ENCODE peak calls at places on chromosomes 6 and 20, in five cellular contexts. M, L, K, I and Z are unnamed samples. For H3K27me3, the result is how much of the 10 kb centered on the place peaks cover.

GRCh38 chr6:7140631-7141366 is 33.0 kb downstream of the RREB1 start:
- DNase-seq in I (peak), K (peak), L (peak), M (peak), Z (peak)

GRCh38 chr6:90701146-90701781 is 114.4 kb upstream of the MAP3K7 start:
- DNase-seq in M (no peak), I (peak), K (no peak), L (no peak), Z (no peak)

GRCh38 chr20:35497780-35498189 is 31.7 kb downstream of the C20orf173 start:
- DNase-seq in M (no peak), L (no peak), I (no peak), K (no peak), Z (peak)

GRCh38 chr6:12060780-12061619 is 48.9 kb downstream of the HIVEP1 start:
- DNase-seq in L (no peak), I (peak), K (peak), M (no peak), Z (no peak)

GRCh38 chr6:109690373-109690739 is 646 bp downstream of the AK9 start:
- DNase-seq in I (no peak), K (peak), L (peak), M (no peak), Z (no peak)

GRCh38 chr6:132712366-132712765 is 1.5 kb downstream of the VNN1 start:
- DNase-seq in I (no peak), L (no peak), M (peak), K (no peak), Z (no peak)

GRCh38 chr6:56724455-56724854 is 81.8 kb upstream of the DST start:
- DNase-seq in M (no peak), L (no peak), I (no peak), K (no peak), Z (no peak)

GRCh38 chr6:52403627-52404026 is 16.5 kb upstream of the EFHC1 start:
- DNase-seq in K (peak), M (no peak), I (no peak), L (peak), Z (no peak)

GRCh38 chr20:51634257-51634656 is 91.7 kb upstream of the NFATC2 start:
- DNase-seq in M (no peak), L (no peak), I (no peak), K (no peak), Z (no peak)

GRCh38 chr6:129432738-129433137 is 277.2 kb downstream of the ARHGAP18 start:
- DNase-seq in K (no peak), M (no peak), L (no peak), I (no peak), Z (no peak)

GRCh38 chr20:54351371-54352136 is 123.8 kb upstream of the DOK5 start:
- DNase-seq in K (no peak), L (no peak), M (no peak), I (no peak), Z (no peak)

GRCh38 chr6:63584125-63584514 is 11.8 kb downstream of the LOC128125822 start:
- DNase-seq in I (no peak), K (no peak), L (no peak), M (no peak), Z (no peak)

GRCh38 chr6:63581355-63581998 is 9.2 kb downstream of the LOC128125822 start:
- DNase-seq in L (no peak), I (no peak), K (no peak), M (no peak), Z (no peak)

GRCh38 chr6:63584566-63584965 is 12.3 kb downstream of the LOC128125822 start:
- DNase-seq in L (no peak), K (no peak), M (no peak), I (no peak), Z (no peak)

GRCh38 chr6:63580704-63580961 is 8.4 kb downstream of the LOC128125822 start:
- DNase-seq in K (no peak), M (no peak), I (no peak), L (no peak), Z (no peak)

DNA sequence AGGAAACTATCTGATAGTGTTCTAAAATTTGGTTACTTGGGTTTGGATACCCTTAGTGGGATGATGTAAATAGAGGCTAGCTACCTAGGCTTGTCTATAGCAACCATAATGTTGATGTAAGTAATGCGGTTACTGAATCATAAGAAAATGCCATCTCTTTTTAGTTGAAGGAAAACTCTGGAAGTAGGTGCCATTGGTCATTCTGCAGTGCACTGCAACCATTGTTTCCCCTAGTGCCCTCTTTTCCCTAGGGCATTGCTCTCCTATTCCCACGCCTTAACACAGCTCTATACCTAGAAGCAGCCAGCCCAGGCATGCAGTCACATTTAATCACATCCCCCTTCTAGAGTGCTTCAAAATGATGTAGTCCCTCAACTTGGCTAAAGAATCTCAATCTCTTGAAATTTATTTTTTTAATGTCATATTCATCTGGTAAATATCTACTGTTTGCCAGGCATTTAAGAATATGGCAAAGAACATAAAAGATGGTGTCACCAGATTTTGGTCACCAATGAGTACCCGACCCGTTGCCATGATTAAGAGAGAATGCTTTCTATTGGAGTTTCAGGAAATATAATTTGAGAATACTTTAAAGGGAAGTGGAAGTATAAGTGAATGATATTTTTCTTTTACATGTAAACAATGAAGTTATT is 10.4 kb downstream of the LOC128125822 start:
- DNase-seq in I (no peak), M (no peak), L (no peak), K (no peak), Z (no peak)
- TF ChIP-seq POLR2AphosphoS5 in I (no peak), M (no peak), L (no peak), K (peak), Z (no peak)

GRCh38 chr6:28816909-28817807 is 106.6 kb downstream of the TRIM27 start:
- DNase-seq in I (no peak), L (no peak), M (peak), K (no peak), Z (no peak)
- H3K27me3 ChIP-seq in I (under half), L (under half), M (half or more), K (half or more), Z (under half)

GRCh38 chr6:122049341-122049740 is 350.1 kb upstream of the HSF2 start:
- DNase-seq in K (no peak), I (no peak), M (no peak), L (peak), Z (no peak)
- TF ChIP-seq POLR2AphosphoS5 in K (no peak), I (no peak), M (no peak), L (no peak), Z (no peak)

GRCh38 chr6:32087574-32088486 is 21.3 kb downstream of the TNXB start:
- DNase-seq in L (peak), K (peak), I (peak), M (peak), Z (peak)
- H3K27me3 ChIP-seq in L (under half), K (under half), I (under half), M (under half), Z (under half)

DNA sequence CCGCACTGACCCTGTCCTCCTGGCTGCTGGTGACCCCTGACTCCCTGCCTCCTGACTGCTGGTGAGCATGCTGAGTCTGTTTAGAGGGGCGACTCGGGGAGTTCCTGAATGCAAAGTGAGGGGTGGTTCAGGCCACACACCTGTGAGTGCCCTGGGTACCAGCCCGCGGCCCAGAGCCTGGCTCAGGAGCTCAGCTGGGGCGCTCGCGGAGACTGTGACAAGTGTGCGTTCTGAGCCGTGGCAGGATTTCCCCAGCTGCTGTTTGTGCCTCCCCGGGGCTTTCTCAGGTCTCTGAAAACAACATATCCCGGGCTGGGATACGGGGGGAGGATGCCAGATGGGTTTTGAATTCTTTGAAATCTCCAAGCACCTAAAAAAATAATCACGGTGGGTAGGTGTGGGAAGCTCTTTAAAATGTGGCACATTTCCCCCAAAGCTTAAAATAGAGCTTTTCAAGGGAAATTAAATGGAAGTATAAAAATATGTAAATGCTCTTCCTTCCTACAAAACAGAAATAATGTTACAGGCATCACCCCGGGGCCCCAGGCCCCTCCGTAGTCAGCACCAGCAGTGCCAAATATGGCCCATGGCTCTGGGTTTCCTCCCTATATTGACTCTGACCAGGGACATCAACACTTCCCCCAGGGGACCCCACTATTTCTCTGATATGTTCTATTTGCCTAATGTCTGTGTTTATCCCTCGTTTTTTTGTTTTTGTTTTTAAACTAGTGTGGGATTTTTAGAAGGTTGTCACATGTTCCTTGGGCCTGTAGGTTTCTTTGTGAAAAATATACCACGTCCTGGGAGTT is 49.9 kb upstream of the TAGAP start:
- DNase-seq in I (no peak), L (no peak), K (no peak), M (no peak), Z (no peak)
- TF ChIP-seq POLR2AphosphoS5 in I (no peak), L (no peak), K (no peak), M (no peak), Z (no peak)

DNA sequence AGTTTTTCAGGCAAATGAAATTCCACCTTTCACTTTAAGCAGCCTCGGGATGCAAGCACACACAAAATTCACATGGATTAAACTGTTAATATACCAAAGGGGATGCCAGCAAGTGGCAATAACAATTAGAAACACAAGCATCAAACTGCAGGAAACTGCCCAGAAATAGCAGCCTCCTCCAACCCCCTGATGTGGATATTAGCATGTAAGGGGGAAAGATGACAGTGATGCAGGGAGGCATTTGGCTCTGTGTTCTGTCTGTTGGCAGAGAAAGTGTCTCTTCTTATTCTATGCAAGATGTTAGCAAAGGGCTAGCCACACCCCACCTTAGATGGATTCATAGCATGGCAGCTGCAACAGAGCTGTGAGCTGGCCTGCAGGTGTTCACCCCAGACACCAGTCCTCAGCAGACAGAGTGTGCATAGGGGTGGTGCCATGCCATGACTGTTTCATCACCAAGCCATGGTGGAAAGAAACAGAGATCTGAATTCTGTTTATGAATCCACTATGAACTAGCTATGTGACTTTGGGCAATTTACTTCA is 38.0 kb downstream of the SCP2D1 start:
- DNase-seq in M (no peak), K (no peak), I (no peak), L (no peak), Z (peak)
- H3K27me3 ChIP-seq in M (under half), K (under half), I (under half), L (under half), Z (under half)

DNA sequence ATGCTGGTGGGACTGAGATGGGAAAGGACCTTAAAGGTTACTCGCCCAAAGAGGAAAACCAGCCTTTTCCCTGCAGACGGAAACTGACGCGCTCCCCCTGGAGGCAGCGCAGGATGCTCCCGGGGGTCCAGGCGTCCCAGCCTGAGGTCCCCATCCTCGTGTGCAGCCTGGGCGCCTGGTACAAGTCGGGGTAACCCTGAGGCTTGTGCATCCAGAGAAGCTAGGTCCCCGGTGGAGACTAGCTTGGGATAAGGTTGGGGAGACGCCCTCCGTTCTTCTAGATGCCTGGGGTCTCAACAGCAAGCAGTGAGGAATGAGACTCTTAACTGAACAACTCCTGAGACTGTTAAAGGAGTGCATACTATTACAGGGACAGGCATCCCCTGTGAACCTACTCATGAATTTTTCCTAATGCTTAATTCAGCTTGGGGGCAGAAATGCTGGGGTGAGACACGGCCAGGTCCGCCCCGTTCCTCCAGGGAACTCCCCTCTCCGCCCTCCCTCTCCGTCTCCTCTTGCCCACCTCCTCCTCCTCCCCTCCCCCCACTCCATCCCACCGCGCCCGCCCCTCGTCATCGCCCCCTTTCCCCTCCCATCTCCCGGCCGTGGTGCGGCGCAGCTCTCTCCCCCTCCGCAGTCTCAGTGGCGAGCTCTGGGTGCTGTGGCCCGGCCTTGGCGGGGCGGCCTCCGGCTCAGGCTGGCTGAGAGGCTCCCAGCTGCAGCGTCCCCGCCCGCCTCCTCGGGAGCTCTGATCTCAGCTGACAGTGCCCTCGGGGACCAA is at the start of gene PRSS35:
- DNase-seq in M (peak), L (peak), K (peak), I (no peak), Z (no peak)
- TF ChIP-seq POLR2AphosphoS5 in M (no peak), L (no peak), K (no peak), I (no peak), Z (no peak)

DNA sequence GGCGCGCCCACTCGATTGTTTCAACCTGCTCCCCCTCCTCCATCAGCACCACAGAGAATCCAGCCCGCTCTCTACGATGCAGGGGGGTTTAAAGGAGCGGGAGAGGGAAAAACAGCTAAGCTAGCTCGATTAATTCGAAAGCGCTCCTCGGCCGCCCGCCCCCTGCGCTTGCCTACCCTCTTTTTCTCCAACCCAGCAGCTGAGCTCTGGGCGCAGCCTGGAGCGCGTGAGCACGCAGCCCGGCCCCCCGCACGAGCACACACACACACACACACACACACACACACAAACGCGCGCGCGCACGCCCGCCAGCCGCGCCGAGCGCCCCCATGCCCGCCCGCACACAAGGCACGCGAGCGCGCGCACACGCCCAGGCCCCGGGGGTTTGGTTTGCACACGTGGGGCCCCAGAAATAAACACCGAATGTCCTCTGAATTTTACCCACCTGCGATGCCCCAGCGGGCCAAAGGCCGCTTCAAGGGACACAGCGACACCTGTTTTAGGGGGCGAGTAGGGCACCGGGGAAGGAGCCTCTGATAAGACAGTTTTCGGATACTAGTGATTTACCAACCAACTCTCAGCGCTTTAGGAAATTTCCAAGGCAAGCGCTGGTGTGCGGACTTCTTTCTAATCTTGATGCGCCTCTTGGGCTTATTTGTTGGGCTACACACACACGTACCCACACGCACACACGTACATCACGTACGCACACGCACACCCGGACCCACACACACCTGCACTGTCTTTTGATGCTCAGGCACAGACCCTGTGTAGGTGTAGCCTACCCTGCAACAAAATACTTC is 787 bp upstream of the NRN1 start:
- DNase-seq in L (no peak), M (peak), I (peak), K (no peak), Z (no peak)
- H3K27me3 ChIP-seq in L (under half), M (half or more), I (under half), K (half or more), Z (half or more)

GRCh38 chr6:144582939-144583613 is 297.9 kb downstream of the UTRN start:
- DNase-seq in I (no peak), L (peak), K (peak), M (no peak), Z (no peak)
- TF ChIP-seq POLR2AphosphoS5 in I (no peak), L (no peak), K (no peak), M (no peak), Z (no peak)

DNA sequence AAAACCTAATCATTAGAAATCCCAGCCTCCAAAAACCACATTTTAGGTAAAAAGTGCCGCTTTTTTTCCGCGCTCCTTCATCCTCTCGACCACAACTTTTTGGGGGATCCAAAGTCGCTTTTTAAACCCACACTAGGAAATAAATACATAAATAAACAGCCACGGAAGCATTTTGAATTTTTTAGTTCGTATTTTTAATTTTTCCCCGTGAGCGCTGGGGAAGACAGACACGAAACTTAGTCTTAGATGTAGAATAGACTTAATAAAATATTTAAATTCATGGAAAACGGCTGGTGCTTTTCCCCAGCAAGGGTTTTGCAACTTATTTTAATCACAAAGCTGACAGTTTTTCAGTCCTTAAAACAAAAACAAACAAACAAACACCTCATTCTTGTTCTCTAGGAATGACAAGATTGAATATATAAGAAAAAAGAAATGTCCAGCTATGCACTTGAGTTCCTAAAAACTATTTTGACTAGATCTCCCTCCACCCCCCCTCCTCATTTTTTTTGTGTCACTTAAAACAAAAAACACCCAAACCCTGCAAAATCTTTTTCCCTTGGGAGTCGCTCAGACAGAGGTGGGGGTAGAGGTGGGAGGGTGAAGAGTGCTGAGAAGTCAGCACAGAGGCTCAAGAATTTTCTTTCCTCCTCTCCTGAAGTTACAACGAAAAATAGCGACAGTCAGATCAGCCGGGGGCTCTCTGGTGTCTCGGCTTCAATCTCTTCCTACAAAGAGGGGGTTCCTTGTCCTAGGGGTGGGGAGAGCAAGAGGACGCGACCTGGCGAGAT is 43.4 kb upstream of the SUPT3H start:
- DNase-seq in M (peak), K (no peak), I (no peak), L (no peak), Z (no peak)
- H3K27me3 ChIP-seq in M (half or more), K (under half), I (under half), L (under half), Z (under half)